ENCODE peak calls at places on chromosomes 7 and 10, in seven cellular contexts. L is T-helper 2 cell; Q is NCI-H1417 treated with DMSO at 0.1 percent for 48 hours; P is ovary; J is activated naive CD8-positive, alpha-beta T cell treated with anti-CD3 and anti-CD28 coated beads for 36 hours; M is transverse colon; V is stimulated activated CD4-positive, alpha-beta T cell treated with anti-CD3 and anti-CD28 coated beads, Interleukin-4, amount 100 ng/mL, for 48 hours. A is an unnamed sample.

GRCh38 chr7:11005202-11005601 is 31.5 kb downstream of the PHF14 start:
- DNase-seq in L (no peak), Q (no peak), P (no peak), J (no peak), M (no peak), V (no peak), A (no peak)

GRCh38 chr10:100788027-100788900 is 42.9 kb downstream of the PAX2 start:
- DNase-seq in L (no peak), Q (no peak), P (no peak), J (no peak), M (no peak), V (no peak), A (no peak)

GRCh38 chr7:35849954-35850353 is 49.1 kb downstream of the SEPTIN7 start:
- DNase-seq in L (no peak), Q (no peak), P (no peak), J (no peak), M (no peak), V (no peak), A (no peak)

GRCh38 chr7:125383324-125383723 is 453.7 kb upstream of the POT1 start:
- DNase-seq in L (no peak), Q (no peak), P (no peak), J (no peak), M (no peak), V (no peak), A (no peak)

GRCh38 chr7:55591282-55591931 is 19.1 kb upstream of the VOPP1 start:
- DNase-seq in L (no peak), Q (no peak), P (no peak), J (no peak), M (no peak), V (no peak), A (no peak)

GRCh38 chr10:83835948-83836641 is 303.2 kb upstream of the GHITM start:
- DNase-seq in L (no peak), Q (no peak), P (no peak), J (no peak), M (no peak), V (no peak), A (no peak)

GRCh38 chr10:18158698-18159342 is 18.6 kb downstream of the CACNB2 start:
- DNase-seq in L (no peak), Q (no peak), P (no peak), J (no peak), M (no peak), V (no peak), A (no peak)

GRCh38 chr10:96626795-96627194 is 40.0 kb upstream of the TM9SF3 start:
- DNase-seq in L (no peak), Q (no peak), P (no peak), J (no peak), M (no peak), V (no peak), A (peak)

GRCh38 chr10:514137-514671 is 175.3 kb downstream of the DIP2C start:
- DNase-seq in L (no peak), Q (peak), P (no peak), J (no peak), M (no peak), V (no peak), A (peak)

GRCh38 chr10:46546591-46547330 is 9.7 kb downstream of the GPRIN2 start:
- DNase-seq in L (no peak), Q (no peak), P (peak), J (no peak), M (peak), V (no peak), A (peak)

GRCh38 chr7:38628630-38629385 is 2.4 kb downstream of the AMPH start:
- DNase-seq in L (no peak), Q (no peak), P (no peak), J (no peak), M (no peak), V (no peak), A (no peak)

GRCh38 chr7:82468435-82468834 is 24.9 kb upstream of the CACNA2D1 start:
- DNase-seq in L (no peak), Q (no peak), P (no peak), J (no peak), M (no peak), V (no peak), A (no peak)

GRCh38 chr7:155392726-155393570 is 65.0 kb upstream of the EN2 start:
- DNase-seq in L (no peak), Q (no peak), P (no peak), J (no peak), M (no peak), V (no peak), A (no peak)

GRCh38 chr10:132506711-132507466 is 30.7 kb upstream of the INPP5A start:
- DNase-seq in L (no peak), Q (no peak), P (peak), J (no peak), M (no peak), V (no peak), A (peak)

GRCh38 chr10:47164126-47164799 is 135.7 kb upstream of the GDF10 start:
- DNase-seq in L (no peak), Q (no peak), P (no peak), J (no peak), M (no peak), V (no peak), A (no peak)

GRCh38 chr7:36116347-36117200 is 36.5 kb upstream of the EEPD1 start:
- DNase-seq in L (no peak), Q (no peak), P (no peak), J (no peak), M (no peak), V (no peak), A (no peak)

GRCh38 chr10:56178210-56178609 is 182.8 kb downstream of the ZWINT start:
- DNase-seq in L (no peak), Q (no peak), P (no peak), J (no peak), M (no peak), V (no peak), A (no peak)

GRCh38 chr10:127905623-127906261 is 1.2 kb upstream of the PTPRE start:
- DNase-seq in L (no peak), Q (no peak), P (no peak), J (no peak), M (no peak), V (no peak), A (no peak)

GRCh38 chr7:53121374-53121773 is 85.9 kb downstream of the POM121L12 start:
- DNase-seq in L (no peak), Q (no peak), P (no peak), J (no peak), M (no peak), V (no peak), A (no peak)

GRCh38 chr7:27640914-27641570 is 21.6 kb downstream of the HIBADH start:
- DNase-seq in L (no peak), Q (no peak), P (no peak), J (no peak), M (no peak), V (no peak), A (no peak)

GRCh38 chr7:45181286-45181960 is 23.8 kb downstream of the RAMP3 start:
- DNase-seq in L (no peak), Q (no peak), P (no peak), J (no peak), M (no peak), V (no peak), A (no peak)

GRCh38 chr7:52254396-52255025 is 780.9 kb upstream of the POM121L12 start:
- DNase-seq in L (no peak), Q (no peak), P (no peak), J (no peak), M (no peak), V (no peak), A (no peak)

GRCh38 chr10:59099536-59099935 is 76.9 kb upstream of the PHYHIPL start:
- DNase-seq in L (no peak), Q (no peak), P (no peak), J (no peak), M (no peak), V (no peak), A (no peak)

GRCh38 chr7:70143089-70144044 is 545.1 kb downstream of the AUTS2 start:
- DNase-seq in L (no peak), Q (peak), P (no peak), J (no peak), M (no peak), V (no peak), A (no peak)

GRCh38 chr7:22238354-22239311 is 118.3 kb downstream of the RAPGEF5 start:
- DNase-seq in L (no peak), Q (no peak), P (no peak), J (no peak), M (no peak), V (no peak), A (no peak)

GRCh38 chr7:44059219-44060090 is 5.9 kb downstream of the PGAM2 start:
- DNase-seq in L (no peak), Q (no peak), P (no peak), J (peak), M (peak), V (no peak), A (no peak)

GRCh38 chr7:154770962-154771361 is 232.0 kb downstream of the PAXIP1 start:
- DNase-seq in L (no peak), Q (no peak), P (no peak), J (no peak), M (no peak), V (no peak), A (no peak)

GRCh38 chr7:94295805-94296204 is 98.9 kb upstream of the COL1A2 start:
- DNase-seq in L (no peak), Q (peak), P (peak), J (no peak), M (no peak), V (no peak), A (peak)

GRCh38 chr10:104089621-104090020 is 3.9 kb upstream of the COL17A1 start:
- DNase-seq in L (no peak), Q (no peak), P (no peak), J (no peak), M (no peak), V (no peak), A (no peak)

GRCh38 chr7:56105508-56105907 is 768 bp downstream of the CHCHD2 start:
- DNase-seq in L (peak), Q (peak), P (no peak), J (no peak), M (peak), V (no peak), A (peak)

GRCh38 chr7:108034586-108034985 is 31.6 kb upstream of the LAMB1 start:
- DNase-seq in L (no peak), Q (no peak), P (no peak), J (no peak), M (no peak), V (no peak), A (peak)

GRCh38 chr10:7170626-7171322 is 240.1 kb downstream of the SFMBT2 start:
- DNase-seq in L (no peak), Q (no peak), P (no peak), J (no peak), M (no peak), V (no peak), A (no peak)

GRCh38 chr7:80134536-80135305 is at the start of gene GNAI1:
- DNase-seq in L (no peak), Q (peak), P (peak), J (peak), M (peak), V (no peak), A (peak)

GRCh38 chr10:88990528-88991160 is at the start of gene FAS:
- DNase-seq in L (peak), Q (no peak), P (peak), J (peak), M (peak), V (peak), A (no peak)